ENCODE peak calls at places on chromosomes 3 and 15, in six cellular contexts. B, Q, M, U, K and H are unnamed samples.

GRCh38 chr3:23726811-23727548 is 78.8 kb upstream of the UBE2E1 start:
- DNase-seq in B (no peak), Q (no peak), M (no peak), U (no peak), K (no peak), H (no peak)

GRCh38 chr3:194691481-194692281 is 6.0 kb downstream of the FAM43A start:
- DNase-seq in B (no peak), Q (peak), M (no peak), U (no peak), K (no peak), H (no peak)

GRCh38 chr3:58628823-58629562 is 37.6 kb downstream of the FAM3D start:
- DNase-seq in B (no peak), Q (peak), M (peak), U (peak), K (peak), H (no peak)

GRCh38 chr3:14918356-14918860 is 29.0 kb upstream of the NR2C2 start:
- DNase-seq in B (no peak), Q (no peak), M (no peak), U (no peak), K (no peak), H (no peak)

GRCh38 chr15:40092416-40093223 is 16.1 kb downstream of the BMF start:
- DNase-seq in B (no peak), Q (peak), M (peak), U (peak), K (peak), H (peak)

GRCh38 chr3:28935141-28935540 is 345.7 kb upstream of the RBMS3 start:
- DNase-seq in B (no peak), Q (no peak), M (no peak), U (no peak), K (no peak), H (no peak)

GRCh38 chr15:31397851-31398661 is 71.4 kb downstream of the KLF13 start:
- DNase-seq in B (no peak), Q (no peak), M (no peak), U (no peak), K (no peak), H (no peak)

GRCh38 chr15:59280855-59281254 is 74.2 kb downstream of the LDHAL6B start:
- DNase-seq in B (no peak), Q (no peak), M (no peak), U (no peak), K (no peak), H (no peak)

GRCh38 chr3:179398574-179399249 is 51.2 kb downstream of the MFN1 start:
- DNase-seq in B (no peak), Q (no peak), M (peak), U (no peak), K (no peak), H (no peak)

GRCh38 chr15:82159922-82160321 is 102.6 kb downstream of the EFL1 start:
- DNase-seq in B (no peak), Q (peak), M (peak), U (no peak), K (no peak), H (no peak)

GRCh38 chr15:76199106-76200082 is 111.9 kb downstream of the ETFA start:
- DNase-seq in B (no peak), Q (no peak), M (peak), U (peak), K (peak), H (peak)

GRCh38 chr3:122857019-122857418 is 62.1 kb downstream of the SLC49A4 start:
- DNase-seq in B (no peak), Q (peak), M (peak), U (no peak), K (no peak), H (no peak)

GRCh38 chr3:132659370-132660055 is at the start of gene ACAD11:
- DNase-seq in B (peak), Q (peak), M (peak), U (peak), K (peak), H (peak)

GRCh38 chr3:134081211-134081610 is 51.5 kb upstream of the SLCO2A1 start:
- DNase-seq in B (no peak), Q (no peak), M (no peak), U (no peak), K (no peak), H (no peak)

GRCh38 chr15:70526221-70526973 is 237.0 kb downstream of the UACA start:
- DNase-seq in B (no peak), Q (peak), M (peak), U (no peak), K (no peak), H (peak)

GRCh38 chr15:32107477-32108080 is 77.3 kb downstream of the CHRNA7 start:
- DNase-seq in B (no peak), Q (no peak), M (no peak), U (no peak), K (no peak), H (no peak)

GRCh38 chr3:23702198-23702597 is 103.6 kb upstream of the UBE2E1 start:
- DNase-seq in B (no peak), Q (no peak), M (peak), U (no peak), K (no peak), H (no peak)

GRCh38 chr15:47599806-47600205 is 117.5 kb upstream of the SEMA6D start:
- DNase-seq in B (no peak), Q (no peak), M (no peak), U (no peak), K (no peak), H (no peak)

GRCh38 chr15:46618984-46619383 is 984.2 kb downstream of the SQOR start:
- DNase-seq in B (no peak), Q (no peak), M (no peak), U (no peak), K (no peak), H (no peak)

GRCh38 chr3:47802734-47803477 is at the start of gene DHX30:
- DNase-seq in B (peak), Q (no peak), M (peak), U (peak), K (peak), H (peak)

GRCh38 chr15:91374336-91374735 is 274.3 kb downstream of the SV2B start:
- DNase-seq in B (no peak), Q (no peak), M (no peak), U (no peak), K (no peak), H (no peak)

GRCh38 chr3:183924543-183924942 is 39.9 kb upstream of the PARL start:
- DNase-seq in B (no peak), Q (no peak), M (no peak), U (no peak), K (no peak), H (no peak)

GRCh38 chr3:54538346-54538745 is 389.5 kb downstream of the LRTM1 start:
- DNase-seq in B (no peak), Q (no peak), M (no peak), U (no peak), K (no peak), H (no peak)

GRCh38 chr15:89105147-89105546 is 16.9 kb downstream of the ABHD2 start:
- DNase-seq in B (no peak), Q (peak), M (peak), U (no peak), K (no peak), H (no peak)

GRCh38 chr3:69288161-69288895 is 97.6 kb downstream of the FRMD4B start:
- DNase-seq in B (no peak), Q (no peak), M (no peak), U (no peak), K (no peak), H (no peak)

GRCh38 chr15:67468431-67468830 is 52.5 kb upstream of the C15orf61 start:
- DNase-seq in B (no peak), Q (no peak), M (no peak), U (no peak), K (no peak), H (no peak)

GRCh38 chr3:15611018-15611417 is 9.5 kb downstream of the BTD start:
- DNase-seq in B (no peak), Q (no peak), M (no peak), U (no peak), K (peak), H (no peak)

GRCh38 chr3:42043116-42043796 is 47.9 kb upstream of the TRAK1 start:
- DNase-seq in B (no peak), Q (no peak), M (peak), U (peak), K (no peak), H (no peak)

GRCh38 chr3:186432189-186432588 is 70.2 kb upstream of the DGKG start:
- DNase-seq in B (no peak), Q (no peak), M (peak), U (no peak), K (no peak), H (no peak)

GRCh38 chr3:117788086-117788485 is 1078.5 kb downstream of the TUSC7 start:
- DNase-seq in B (no peak), Q (peak), M (peak), U (no peak), K (no peak), H (no peak)

DNA sequence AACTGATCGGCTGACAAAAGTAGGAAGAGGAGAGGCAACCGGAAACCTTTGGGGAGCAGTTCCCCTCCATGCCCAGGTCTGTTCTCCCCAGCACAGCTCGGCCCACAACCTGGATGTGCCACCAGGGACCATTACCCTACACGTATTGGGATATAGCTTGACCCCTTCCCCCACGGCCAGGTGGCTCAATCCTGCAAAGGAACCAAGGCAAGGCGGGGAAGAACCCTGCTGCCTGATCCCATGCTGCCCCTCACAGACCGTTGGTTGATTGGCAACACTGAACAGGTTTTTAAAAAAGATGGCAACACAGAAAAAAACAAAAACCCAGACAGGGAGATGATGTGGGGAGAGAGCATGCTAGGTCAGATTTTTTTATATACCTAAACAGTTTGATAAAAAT is 19.6 kb upstream of the TCAIM start:
- DNase-seq in B (no peak), Q (no peak), M (no peak), U (no peak), K (no peak), H (no peak)
- TF ChIP-seq CTCF in B (no peak), Q (no peak), M (no peak), U (no peak), K (no peak), H (no peak)

DNA sequence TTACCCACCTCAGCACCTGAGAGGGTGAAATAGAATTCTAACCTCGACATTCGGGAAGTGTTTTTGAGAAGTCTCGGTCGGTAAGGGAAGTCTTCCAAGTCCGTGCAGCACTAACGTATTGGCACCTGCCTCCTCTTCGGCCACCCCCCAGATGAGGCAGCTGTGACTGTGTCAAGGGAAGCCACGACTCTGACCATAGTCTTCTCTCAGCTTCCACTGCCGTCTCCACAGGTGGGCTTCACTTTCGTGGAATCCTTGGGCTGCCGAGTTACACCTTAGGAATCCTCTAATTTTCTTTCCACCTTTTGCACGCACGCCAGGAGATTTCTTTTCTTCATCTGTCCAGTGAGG is 775 bp downstream of the CCNDBP1 start:
- DNase-seq in B (no peak), Q (no peak), M (no peak), U (no peak), K (no peak), H (no peak)
- TF ChIP-seq CTCF in B (no peak), Q (no peak), M (no peak), U (no peak), K (no peak), H (no peak)

GRCh38 chr3:138943724-138944131 is 3.2 kb downstream of the FOXL2 start:
- DNase-seq in B (no peak), Q (no peak), M (no peak), U (no peak), K (no peak), H (no peak)
- TF ChIP-seq CTCF in B (no peak), Q (no peak), M (no peak), U (no peak), K (no peak), H (no peak)

GRCh38 chr3:127731546-127731945 is 58.8 kb downstream of the ABTB1 start:
- DNase-seq in B (no peak), Q (no peak), M (no peak), U (no peak), K (no peak), H (no peak)

GRCh38 chr3:127733781-127734180 is 61.0 kb downstream of the ABTB1 start:
- DNase-seq in B (no peak), Q (no peak), M (no peak), U (no peak), K (no peak), H (no peak)

GRCh38 chr3:127734181-127734720 is 61.5 kb downstream of the ABTB1 start:
- DNase-seq in B (no peak), Q (no peak), M (no peak), U (no peak), K (no peak), H (no peak)

GRCh38 chr3:127732303-127732702 is 59.6 kb downstream of the ABTB1 start:
- DNase-seq in B (no peak), Q (no peak), M (no peak), U (no peak), K (no peak), H (no peak)

GRCh38 chr3:127732879-127733350 is 60.2 kb downstream of the ABTB1 start:
- DNase-seq in B (no peak), Q (no peak), M (no peak), U (no peak), K (no peak), H (no peak)
- TF ChIP-seq CTCF in B (no peak), Q (no peak), M (no peak), U (no peak), K (no peak), H (no peak)

DNA sequence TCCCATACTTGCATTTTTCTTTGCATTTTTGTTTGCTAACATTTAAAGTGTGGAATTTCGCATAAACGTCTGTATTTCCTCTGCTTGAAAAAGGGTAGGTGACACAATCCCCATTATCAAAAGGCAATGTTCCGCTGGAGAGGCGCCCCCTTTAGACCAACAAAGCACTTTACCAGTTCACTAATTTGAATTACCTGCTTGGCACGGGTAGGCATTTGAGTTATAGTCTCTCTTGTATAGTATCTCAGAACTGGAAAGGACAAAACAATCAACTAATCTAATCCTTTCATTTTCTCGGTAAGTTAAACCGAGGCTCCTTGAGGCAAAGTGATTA is 775 bp upstream of the CCDC39 start:
- DNase-seq in B (no peak), Q (no peak), M (peak), U (no peak), K (no peak), H (no peak)
- TF ChIP-seq CTCF in B (no peak), Q (peak), M (peak), U (no peak), K (no peak), H (no peak)

GRCh38 chr3:128569756-128570155 is 76.8 kb upstream of the GATA2 start:
- DNase-seq in B (no peak), Q (no peak), M (no peak), U (no peak), K (no peak), H (no peak)

GRCh38 chr3:128573160-128573559 is 77.5 kb downstream of the RPN1 start:
- DNase-seq in B (no peak), Q (no peak), M (no peak), U (no peak), K (no peak), H (no peak)

GRCh38 chr3:128572013-128572412 is 78.6 kb downstream of the RPN1 start:
- DNase-seq in B (no peak), Q (no peak), M (no peak), U (no peak), K (no peak), H (no peak)

GRCh38 chr3:128573707-128574162 is 76.9 kb downstream of the RPN1 start:
- DNase-seq in B (no peak), Q (no peak), M (no peak), U (peak), K (no peak), H (peak)

GRCh38 chr3:128572644-128573105 is 77.9 kb downstream of the RPN1 start:
- DNase-seq in B (no peak), Q (no peak), M (no peak), U (no peak), K (no peak), H (no peak)
- TF ChIP-seq CTCF in B (no peak), Q (peak), M (peak), U (no peak), K (no peak), H (no peak)

DNA sequence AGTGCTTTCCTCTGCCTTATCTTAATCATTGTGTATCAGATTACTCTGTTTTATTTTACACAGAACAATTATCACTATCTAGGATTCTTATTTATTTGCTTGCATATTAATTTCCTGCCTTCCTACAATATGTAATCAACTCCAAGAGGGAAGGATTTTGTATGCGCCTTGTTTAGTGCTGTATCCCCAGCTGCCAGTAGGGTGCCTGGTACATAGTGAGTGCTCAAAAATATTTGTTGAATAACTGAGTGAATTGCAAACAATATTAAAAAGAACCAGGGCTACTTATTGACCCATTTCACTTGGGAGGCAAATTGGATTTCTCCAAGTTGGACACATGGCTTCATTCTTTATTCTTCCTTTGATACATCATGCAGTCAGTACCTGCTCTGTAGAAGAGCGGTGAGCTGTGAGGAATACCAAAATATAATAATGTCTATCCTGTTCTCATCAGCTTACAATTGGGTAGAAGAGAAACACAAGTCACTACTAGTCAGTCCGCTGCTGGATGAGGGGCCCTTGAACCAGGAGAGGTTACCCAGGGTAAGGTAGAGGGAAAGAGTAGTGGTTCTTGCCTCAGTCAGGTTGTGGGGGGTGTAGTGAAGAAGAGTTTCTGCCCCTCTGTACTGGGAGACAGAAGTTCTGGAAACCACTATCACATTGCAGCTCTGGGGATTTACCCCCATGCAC is 233.9 kb upstream of the ZBTB20 start:
- DNase-seq in B (no peak), Q (no peak), M (no peak), U (no peak), K (no peak), H (no peak)
- TF ChIP-seq CTCF in B (no peak), Q (no peak), M (no peak), U (no peak), K (no peak), H (no peak)

DNA sequence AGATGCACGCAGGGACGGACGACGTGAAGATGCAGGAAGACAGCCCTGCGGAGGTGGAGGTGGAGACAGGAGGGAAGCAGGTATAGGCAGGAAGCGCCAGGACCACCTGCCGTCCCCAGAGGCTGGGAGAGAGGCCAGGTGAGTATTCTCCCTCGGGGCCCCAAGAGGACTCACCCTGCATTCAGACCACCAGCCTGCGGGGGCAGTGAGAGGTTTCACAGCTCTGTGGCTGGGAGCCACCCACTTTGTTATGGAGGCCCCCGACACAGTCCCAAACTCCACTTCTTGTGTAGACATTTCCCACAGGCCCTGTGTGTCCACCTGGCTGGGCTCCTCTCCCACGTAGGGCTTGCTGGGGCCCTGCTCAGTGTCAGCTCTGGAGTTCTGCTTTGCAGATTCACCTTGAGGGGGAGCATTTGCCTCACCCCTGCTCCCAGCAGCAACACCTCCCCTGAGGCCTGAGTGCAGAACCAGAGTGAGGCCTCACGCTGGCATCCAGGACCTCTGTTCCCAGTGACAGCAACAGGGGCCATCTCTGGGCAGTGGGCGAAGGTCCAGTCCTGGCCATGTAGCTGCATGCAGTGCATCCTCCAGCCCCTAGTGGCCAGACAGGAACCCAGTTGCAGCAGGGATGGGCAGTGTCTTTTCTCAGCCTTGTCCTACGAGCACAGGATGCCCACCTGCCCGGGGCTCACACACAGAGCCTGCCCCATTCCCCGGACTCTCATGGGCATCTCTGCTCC is 119.4 kb upstream of the IQSEC1 start:
- DNase-seq in B (peak), Q (no peak), M (peak), U (no peak), K (no peak), H (no peak)
- TF ChIP-seq CTCF in B (no peak), Q (peak), M (peak), U (no peak), K (no peak), H (no peak)

DNA sequence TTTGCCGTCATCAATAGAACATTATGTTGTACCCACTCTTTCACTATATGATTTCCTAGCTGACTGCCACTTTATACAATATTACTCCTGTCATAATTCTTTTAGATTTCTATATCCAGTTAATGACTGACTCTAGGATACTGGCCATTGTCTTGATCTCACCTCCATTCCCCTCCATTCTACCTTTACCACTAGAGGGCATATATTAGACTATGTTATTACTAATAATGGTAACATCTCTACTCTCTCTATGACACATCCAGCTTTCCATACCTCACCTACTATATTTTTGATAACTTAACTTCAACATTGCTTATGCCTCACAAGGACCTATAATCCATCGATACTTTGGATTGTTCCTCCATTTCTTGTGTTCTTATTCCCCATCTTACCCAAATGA is 31.4 kb upstream of the POU1F1 start:
- DNase-seq in B (no peak), Q (no peak), M (no peak), U (no peak), K (no peak), H (no peak)
- TF ChIP-seq CTCF in B (no peak), Q (no peak), M (peak), U (no peak), K (no peak), H (no peak)